ENCODE peak calls at places on chromosomes 6 and 20, in ten cellular contexts. A is heart right ventricle, P is EL, U is foreskin fibroblast, R is AG08396, T is NT2/D1, Z is WTC11, Q is adrenal gland, D is HEK293T, X is kidney tubule cell. L is an unnamed sample.

GRCh38 chr6:1263039-1263849 is 48.7 kb upstream of the FOXQ1 start:
- DNase-seq in A (no peak), P (peak; percentile 76), U (no peak), R (no peak), T (no peak), Z (peak; percentile 51), Q (no peak), D (no peak), X (no peak), L (no peak)

GRCh38 chr6:87551799-87552198 is 38.0 kb downstream of the RARS2 start:
- DNase-seq in A (no peak), P (no peak), U (no peak), R (no peak), T (no peak), Z (no peak), Q (no peak), D (no peak), X (no peak), L (no peak)

GRCh38 chr6:3748208-3748701 is 3.3 kb downstream of the PXDC1 start:
- DNase-seq in A (peak; percentile 76), P (peak; percentile 88), U (peak; percentile 89), R (peak; percentile 88), T (no peak), Z (peak; percentile 78), Q (peak; percentile 89), D (peak; percentile 68), X (peak; percentile 84), L (no peak)

GRCh38 chr6:34148864-34149810 is 3.2 kb upstream of the GRM4 start:
- DNase-seq in A (no peak), P (no peak), U (no peak), R (no peak), T (no peak), Z (peak; percentile 15), Q (no peak), D (no peak), X (no peak), L (no peak)

GRCh38 chr6:11007715-11008608 is 36.1 kb downstream of the ELOVL2 start:
- DNase-seq in A (no peak), P (peak; percentile 63), U (peak; percentile 4), R (no peak), T (no peak), Z (peak; percentile 30), Q (no peak), D (no peak), X (peak; percentile 69), L (no peak)

GRCh38 chr20:3106658-3107463 is 22.3 kb upstream of the AVP start:
- DNase-seq in A (no peak), P (no peak), U (no peak), R (no peak), T (no peak), Z (no peak), Q (no peak), D (no peak), X (no peak), L (no peak)

GRCh38 chr20:19423097-19423891 is 210.9 kb downstream of the SLC24A3 start:
- DNase-seq in A (no peak), P (no peak), U (no peak), R (no peak), T (no peak), Z (no peak), Q (no peak), D (no peak), X (no peak), L (no peak)

GRCh38 chr6:132651062-132651461 is 7.9 kb downstream of the TAAR1 start:
- DNase-seq in A (no peak), P (no peak), U (no peak), R (no peak), T (no peak), Z (no peak), Q (no peak), D (no peak), X (peak; percentile 13), L (no peak)

GRCh38 chr6:168100011-168100802 is 21.2 kb upstream of the FRMD1 start:
- DNase-seq in A (no peak), P (no peak), U (no peak), R (no peak), T (no peak), Z (no peak), Q (no peak), D (no peak), X (no peak), L (no peak)

GRCh38 chr6:6491761-6492160 is 96.8 kb upstream of the LY86 start:
- DNase-seq in A (no peak), P (no peak), U (no peak), R (no peak), T (no peak), Z (no peak), Q (no peak), D (no peak), X (no peak), L (no peak)